ENCODE peak calls at places on chromosomes 11 and 22, in seven cellular contexts. D, N, Z, G, T, A and H are unnamed samples.

GRCh38 chr22:43867839-43868652 is 5.7 kb upstream of the SULT4A1 start:
- DNase-seq in G (peak; percentile 59), T (no peak), N (peak; percentile 90), A (peak; percentile 20), Z (peak; percentile 85), D (peak; percentile 39), H (peak; percentile 81)

GRCh38 chr11:34564406-34564805 is 50.8 kb upstream of the ELF5 start:
- DNase-seq in N (no peak), D (peak; percentile 55), A (no peak), Z (no peak), G (no peak), T (peak; percentile 60), H (no peak)

GRCh38 chr11:109892321-109892794 is 200.8 kb upstream of the ZC3H12C start:
- DNase-seq in G (no peak), D (peak; percentile 85), A (no peak), N (no peak), T (peak; percentile 96), Z (no peak), H (no peak)

GRCh38 chr11:65854871-65855837 is 2.8 kb downstream of the CFL1 start:
- DNase-seq in D (no peak), G (no peak), A (no peak), T (no peak), N (no peak), Z (no peak), H (no peak)

GRCh38 chr11:76155455-76156232 is 50.7 kb downstream of the WNT11 start:
- DNase-seq in T (no peak), Z (no peak), D (no peak), A (no peak), G (no peak), N (no peak), H (no peak)

GRCh38 chr11:123454060-123454651 is 24.1 kb downstream of the GRAMD1B start:
- DNase-seq in A (peak; percentile 84), T (peak; percentile 47), Z (peak; percentile 9), G (no peak), N (no peak), D (peak; percentile 79), H (no peak)

GRCh38 chr11:133608496-133608895 is 76.2 kb upstream of the OPCML start:
- DNase-seq in T (no peak), A (no peak), D (no peak), G (no peak), N (no peak), Z (no peak), H (no peak)

GRCh38 chr11:3860360-3860759 is 4.9 kb downstream of the STIM1 start:
- DNase-seq in A (no peak), G (no peak), N (no peak), Z (no peak), D (no peak), T (no peak), H (no peak)

GRCh38 chr11:110425751-110426545 is 3.8 kb upstream of the FDX1 start:
- DNase-seq in T (no peak), N (no peak), Z (no peak), A (peak; percentile 67), D (no peak), G (no peak), H (no peak)

GRCh38 chr11:88480217-88480616 is 142.7 kb upstream of the CTSC start:
- DNase-seq in N (no peak), A (peak; percentile 85), Z (no peak), T (peak; percentile 56), G (no peak), D (peak; percentile 58), H (no peak)

GRCh38 chr11:27255447-27255828 is 107.6 kb downstream of the CCDC34 start:
- DNase-seq in N (no peak), Z (no peak), T (no peak), D (peak; percentile 19), G (no peak), A (peak; percentile 45), H (no peak)

GRCh38 chr11:64856382-64857227 is 12.2 kb upstream of the CDC42BPG start:
- DNase-seq in T (peak; percentile 77), D (peak; percentile 93), Z (no peak), A (peak; percentile 84), G (peak; percentile 92), N (no peak), H (no peak)

GRCh38 chr11:20031155-20032001 is 128.9 kb downstream of the DBX1 start:
- DNase-seq in Z (no peak), G (no peak), N (no peak), A (peak; percentile 88), D (peak; percentile 69), T (peak; percentile 79), H (no peak)

GRCh38 chr11:31240340-31240904 is 129.1 kb downstream of the DCDC1 start:
- DNase-seq in A (no peak), T (no peak), D (peak; percentile 29), Z (peak; percentile 56), N (peak; percentile 70), G (no peak), H (peak; percentile 51)

GRCh38 chr11:131875611-131876010 is 505.2 kb downstream of the NTM start:
- DNase-seq in G (peak; percentile 36), T (no peak), N (no peak), Z (no peak), A (no peak), D (no peak), H (no peak)

GRCh38 chr11:75246006-75246672 is 5.6 kb downstream of the TPBGL start:
- DNase-seq in G (no peak), Z (no peak), D (no peak), T (no peak), A (no peak), N (no peak), H (no peak)

GRCh38 chr11:70522613-70523311 is 124.4 kb downstream of the CTTN start:
- DNase-seq in T (no peak), A (no peak), G (no peak), N (no peak), Z (no peak), D (no peak), H (peak; percentile 34)

GRCh38 chr22:21971858-21972275 is 10.7 kb downstream of the TOP3B start:
- DNase-seq in G (no peak), Z (no peak), T (no peak), A (no peak), N (no peak), D (no peak), H (no peak)

GRCh38 chr22:38313384-38313955 is 3.8 kb downstream of the CSNK1E start:
- DNase-seq in G (peak; percentile 78), A (peak; percentile 84), T (peak; percentile 79), N (no peak), D (peak; percentile 90), Z (no peak), H (no peak)

GRCh38 chr22:38312261-38312800 is 4.9 kb downstream of the CSNK1E start:
- DNase-seq in T (no peak), G (no peak), A (no peak), D (peak; percentile 72), Z (no peak), N (no peak), H (no peak)

GRCh38 chr22:38315801-38316339 is 1.4 kb downstream of the CSNK1E start:
- DNase-seq in N (no peak), A (no peak), T (no peak), Z (no peak), D (no peak), G (no peak), H (no peak)

GRCh38 chr22:38314992-38315800 is 2.0 kb downstream of the CSNK1E start:
- DNase-seq in N (no peak), G (no peak), D (no peak), Z (no peak), T (no peak), A (no peak), H (no peak)

DNA sequence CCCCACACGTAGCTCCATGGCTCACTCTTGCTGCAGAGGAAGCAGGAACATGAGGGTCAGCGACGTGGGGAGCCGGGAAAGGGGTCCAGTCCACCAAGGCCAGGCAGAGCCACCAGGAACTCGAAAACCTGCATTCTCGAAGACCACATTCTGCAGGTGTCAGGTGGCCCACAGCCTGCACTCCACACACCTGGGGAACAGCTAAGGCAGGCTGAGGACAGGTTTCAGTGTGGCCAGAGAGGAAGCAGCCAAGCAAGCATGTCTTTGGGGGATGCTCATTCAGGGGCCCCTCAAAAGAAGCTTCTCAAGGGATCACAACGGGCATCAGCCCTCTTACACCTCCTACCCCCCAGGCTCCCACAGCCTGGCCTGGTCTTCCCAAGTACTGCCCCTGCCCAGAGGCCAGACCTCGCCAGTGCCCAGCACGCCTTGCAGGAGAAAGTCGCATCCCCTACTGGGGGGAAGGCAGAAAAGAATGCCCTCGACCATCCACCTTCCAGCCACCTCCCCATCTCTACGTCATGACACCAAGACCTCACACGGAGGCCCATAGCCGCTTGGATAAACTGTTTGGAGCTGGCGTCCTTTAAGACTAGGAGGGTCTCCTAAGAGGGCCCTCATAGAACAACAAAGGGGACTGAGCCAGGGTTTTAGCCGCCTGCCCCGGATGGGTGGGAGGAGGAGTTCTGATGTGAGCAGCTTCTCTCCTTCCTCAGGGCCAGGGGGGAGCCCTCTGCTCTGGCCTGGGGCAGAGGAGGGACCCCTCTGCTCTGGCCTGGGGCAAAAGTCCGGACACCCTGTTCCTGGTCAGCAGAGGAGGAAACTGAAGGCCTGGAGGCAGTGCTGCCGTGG is 2.9 kb downstream of the CSNK1E start:
- DNase-seq in D (peak; percentile 47), G (no peak), T (no peak), A (no peak), N (no peak), Z (no peak), H (no peak)
- TF ChIP-seq CTCF in D (no peak), G (no peak), T (no peak), A (peak; percentile 24), N (no peak), Z (no peak), H (no peak)

GRCh38 chr11:115008774-115009173 is 330.4 kb downstream of the NXPE2 start:
- DNase-seq in Z (no peak), T (no peak), N (no peak), A (no peak), G (no peak), D (no peak), H (no peak)
- TF ChIP-seq CTCF in Z (no peak), T (no peak), N (no peak), A (no peak), G (no peak), D (no peak), H (no peak)

GRCh38 chr22:41446057-41446501 is 522 bp downstream of the TOB2 start:
- DNase-seq in D (peak; percentile 11), G (peak; percentile 34), N (peak; percentile 27), A (no peak), Z (peak; percentile 27), T (no peak), H (no peak)
- TF ChIP-seq CTCF in D (no peak), G (no peak), N (no peak), A (no peak), Z (no peak), T (no peak), H (no peak)

DNA sequence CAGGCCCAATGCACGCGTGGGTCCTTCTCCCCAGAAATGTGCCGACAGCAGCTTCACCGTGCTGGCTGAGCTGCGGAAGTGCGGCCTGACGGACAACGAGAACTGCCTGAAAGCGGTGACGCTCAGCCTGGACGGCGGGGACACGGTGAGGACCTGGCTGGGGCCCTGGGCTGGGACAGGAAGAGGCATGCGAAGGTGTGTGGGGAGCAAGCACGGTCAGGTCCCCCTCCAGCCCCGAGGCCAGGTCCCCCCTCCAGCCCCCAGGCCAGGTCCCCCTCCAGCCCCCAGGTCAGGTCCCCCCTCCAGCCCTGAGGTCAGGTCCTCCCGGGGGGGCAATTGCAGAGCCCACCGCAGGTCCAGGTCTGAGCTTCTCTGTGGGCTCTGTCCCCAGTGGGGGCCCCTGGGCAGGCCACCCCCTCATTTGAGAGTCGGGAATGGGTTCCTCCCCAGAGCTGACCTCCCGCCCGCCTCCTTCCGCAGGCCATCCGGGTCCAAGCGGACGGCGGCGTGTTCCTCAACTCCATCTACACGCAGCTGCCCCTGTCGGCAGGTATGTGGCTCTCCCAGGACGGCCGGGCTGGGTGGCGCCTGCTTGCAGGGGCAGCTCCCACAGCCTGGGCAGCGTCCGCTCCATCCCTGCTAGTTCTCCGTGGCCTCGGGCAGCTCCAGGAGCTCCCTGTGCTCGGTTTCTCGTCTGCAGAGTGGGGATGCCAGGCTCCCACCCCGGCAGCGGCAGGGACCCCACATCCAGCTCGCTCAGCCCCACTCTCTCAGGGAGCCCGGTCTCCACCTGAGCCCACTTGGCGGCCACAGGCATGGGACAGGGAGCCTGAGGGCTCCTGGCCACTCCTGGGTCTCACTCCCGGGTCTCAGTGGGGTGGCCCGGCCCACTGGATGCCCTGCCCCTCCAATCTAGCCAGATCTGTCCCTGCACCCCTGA is 7.9 kb downstream of the MUC5B start:
- DNase-seq in G (peak; percentile 15), Z (no peak), A (no peak), T (no peak), D (peak; percentile 35), N (no peak), H (no peak)
- TF ChIP-seq CTCF in G (no peak), Z (no peak), A (no peak), T (no peak), D (peak; percentile 64), N (no peak), H (no peak)